ENCODE peak calls at places on chromosome 11, in eight cellular contexts. U is central memory CD4-positive, alpha-beta T cell; V is choroid plexus epithelial cell; O is activated CD8-positive, alpha-beta memory T cell treated with anti-CD3 and anti-CD28 coated beads for 4 hours; I is HFF-Myc; Z is effector CD4-positive, alpha-beta T cell; K is right lobe of liver; F is CD8-positive, alpha-beta memory T cell. N is an unnamed sample.
A peak's percentile ranks its signal among the peaks of the same experiment; 100 is the strongest.

GRCh38 chr11:9799901-9800300 is 136.0 kb downstream of the SWAP70 start:
- DNase-seq in U (no peak), V (peak; percentile 42), O (no peak), I (no peak), Z (no peak), K (no peak), F (no peak), N (no peak)

GRCh38 chr11:86687083-86687799 is 14.8 kb upstream of the ME3 start:
- DNase-seq in U (no peak), V (no peak), O (no peak), I (no peak), Z (no peak), K (no peak), F (no peak), N (no peak)

GRCh38 chr11:82845336-82846036 is 54.7 kb downstream of the PRCP start:
- DNase-seq in U (no peak), V (no peak), O (no peak), I (no peak), Z (no peak), K (no peak), F (no peak), N (no peak)

GRCh38 chr11:112732031-112732430 is 229.2 kb upstream of the NCAM1 start:
- DNase-seq in U (no peak), V (no peak), O (no peak), I (no peak), Z (no peak), K (no peak), F (no peak), N (no peak)

GRCh38 chr11:86395061-86395551 is 20.4 kb downstream of the CCDC81 start:
- DNase-seq in U (no peak), V (peak; percentile 75), O (no peak), I (no peak), Z (no peak), K (no peak), F (no peak), N (no peak)

GRCh38 chr11:32334822-32335221 is 100.5 kb downstream of the WT1 start:
- DNase-seq in U (no peak), V (no peak), O (no peak), I (no peak), Z (no peak), K (no peak), F (no peak), N (no peak)

GRCh38 chr11:66317322-66317765 is 500 bp upstream of the CD248 start:
- DNase-seq in U (no peak), V (peak; percentile 66), O (no peak), I (peak; percentile 36), Z (no peak), K (no peak), F (peak; percentile 78), N (no peak)

GRCh38 chr11:18106688-18107087 is 806 bp upstream of the SAAL1 start:
- DNase-seq in U (no peak), V (no peak), O (no peak), I (peak; percentile 11), Z (no peak), K (no peak), F (no peak), N (no peak)

GRCh38 chr11:35083181-35084061 is 55.5 kb upstream of the CD44 start:
- DNase-seq in U (peak; percentile 83), V (peak; percentile 99), O (peak; percentile 36), I (peak; percentile 100), Z (peak; percentile 74), K (peak; percentile 29), F (peak; percentile 80), N (peak; percentile 71)

GRCh38 chr11:66459138-66459778 is 7.4 kb upstream of the PELI3 start:
- DNase-seq in U (no peak), V (no peak), O (no peak), I (no peak), Z (no peak), K (no peak), F (no peak), N (no peak)

GRCh38 chr11:5923789-5924188 is 18.3 kb upstream of the OR56A3 start:
- DNase-seq in U (no peak), V (no peak), O (no peak), I (no peak), Z (no peak), K (no peak), F (no peak), N (no peak)

GRCh38 chr11:108122166-108122628 is 830 bp downstream of the ACAT1 start:
- DNase-seq in U (no peak), V (peak; percentile 74), O (no peak), I (no peak), Z (no peak), K (no peak), F (no peak), N (no peak)

GRCh38 chr11:73463359-73463758 is 87.2 kb downstream of the RELT start:
- DNase-seq in U (no peak), V (peak; percentile 69), O (no peak), I (no peak), Z (no peak), K (no peak), F (no peak), N (no peak)

GRCh38 chr11:123773959-123774358 is 19.6 kb upstream of the OR6X1 start:
- DNase-seq in U (no peak), V (no peak), O (no peak), I (no peak), Z (no peak), K (no peak), F (no peak), N (no peak)

GRCh38 chr11:61838501-61838900 is 10.4 kb downstream of the FADS2 start:
- DNase-seq in U (no peak), V (no peak), O (no peak), I (no peak), Z (no peak), K (no peak), F (no peak), N (no peak)

GRCh38 chr11:24163146-24163545 is 333.7 kb upstream of the LUZP2 start:
- DNase-seq in U (no peak), V (peak; percentile 43), O (no peak), I (no peak), Z (no peak), K (no peak), F (no peak), N (no peak)

GRCh38 chr11:61893981-61894380 is 2.6 kb upstream of the FADS3 start:
- DNase-seq in U (no peak), V (peak; percentile 95), O (no peak), I (no peak), Z (no peak), K (no peak), F (no peak), N (no peak)

GRCh38 chr11:66962247-66962646 is 4.1 kb upstream of the PC start:
- DNase-seq in U (no peak), V (no peak), O (no peak), I (no peak), Z (no peak), K (no peak), F (no peak), N (no peak)

GRCh38 chr11:64036081-64037026 is 623 bp downstream of the FLRT1 start:
- DNase-seq in U (no peak), V (peak; percentile 40), O (no peak), I (no peak), Z (no peak), K (no peak), F (no peak), N (peak; percentile 81)

GRCh38 chr11:15123849-15124248 is 9.1 kb downstream of the INSC start:
- DNase-seq in U (no peak), V (peak; percentile 85), O (no peak), I (no peak), Z (no peak), K (no peak), F (no peak), N (no peak)

GRCh38 chr11:67530282-67530592 is 7.0 kb upstream of the CABP2 start:
- DNase-seq in U (no peak), V (no peak), O (no peak), I (no peak), Z (no peak), K (no peak), F (no peak), N (no peak)

GRCh38 chr11:117356126-117356761 is 28.6 kb downstream of the CEP164 start:
- DNase-seq in U (no peak), V (no peak), O (no peak), I (no peak), Z (no peak), K (no peak), F (no peak), N (no peak)

GRCh38 chr11:116240661-116241060 is 532.1 kb downstream of the BUD13 start:
- DNase-seq in U (no peak), V (peak; percentile 4), O (no peak), I (no peak), Z (no peak), K (no peak), F (no peak), N (no peak)

GRCh38 chr11:128468106-128468505 is 119.3 kb downstream of the ETS1 start:
- DNase-seq in U (no peak), V (peak; percentile 40), O (no peak), I (no peak), Z (no peak), K (no peak), F (no peak), N (no peak)

GRCh38 chr11:113690619-113691569 is 15.2 kb downstream of the TMPRSS5 start:
- DNase-seq in U (no peak), V (peak; percentile 52), O (no peak), I (peak; percentile 9), Z (no peak), K (no peak), F (no peak), N (no peak)

GRCh38 chr11:118620529-118621070 is 13.2 kb downstream of the PHLDB1 start:
- DNase-seq in U (no peak), V (no peak), O (no peak), I (no peak), Z (no peak), K (no peak), F (no peak), N (no peak)

GRCh38 chr11:1077033-1077416 is 2.4 kb downstream of the MUC2 start:
- DNase-seq in U (no peak), V (no peak), O (no peak), I (no peak), Z (no peak), K (no peak), F (no peak), N (no peak)

GRCh38 chr11:67400251-67400941 is 1.3 kb downstream of the PPP1CA start:
- DNase-seq in U (no peak), V (no peak), O (no peak), I (no peak), Z (no peak), K (no peak), F (no peak), N (no peak)